ENCODE peak calls at places on chromosome 16, in nine cellular contexts. A is MM.1S; Q is AG04450; V is choroid plexus epithelial cell; I is adrenal gland; C is fibroblast of mammary gland; M is epithelial cell of esophagus; P is CD8-positive, alpha-beta T cell; O is fibroblast of the aortic adventitia. U is an unnamed sample.
A peak's percentile ranks its signal among the peaks of the same experiment; 100 is the strongest.

GRCh38 chr16:5042574-5043171 is 8.9 kb upstream of the NAGPA start:
- DNase-seq in A (peak; percentile 51), Q (no peak), V (peak; percentile 21), I (no peak), C (peak; percentile 49), M (peak; percentile 62), P (no peak), O (no peak), U (no peak)

GRCh38 chr16:4580245-4580644 is 24.1 kb downstream of the C16orf96 start:
- DNase-seq in A (no peak), Q (no peak), V (peak; percentile 35), I (no peak), C (peak; percentile 22), M (peak; percentile 48), P (no peak), O (peak; percentile 42), U (no peak)

GRCh38 chr16:50267651-50268050 is 1.3 kb downstream of the ADCY7 start:
- DNase-seq in A (no peak), Q (no peak), V (no peak), I (no peak), C (no peak), M (no peak), P (no peak), O (no peak), U (no peak)

GRCh38 chr16:46713634-46714033 is 24.2 kb downstream of the ORC6 start:
- DNase-seq in A (no peak), Q (no peak), V (no peak), I (no peak), C (no peak), M (no peak), P (no peak), O (no peak), U (no peak)

GRCh38 chr16:85617948-85618347 is 4.8 kb downstream of the GSE1 start:
- DNase-seq in A (no peak), Q (no peak), V (no peak), I (no peak), C (no peak), M (peak; percentile 68), P (no peak), O (no peak), U (no peak)

GRCh38 chr16:15435216-15435864 is 952 bp downstream of the BMERB1 start:
- DNase-seq in A (no peak), Q (no peak), V (no peak), I (no peak), C (no peak), M (peak; percentile 24), P (no peak), O (no peak), U (peak; percentile 49)

GRCh38 chr16:11674001-11674817 is 6.0 kb downstream of the SNN start:
- DNase-seq in A (peak; percentile 6), Q (no peak), V (no peak), I (peak; percentile 17), C (no peak), M (no peak), P (no peak), O (no peak), U (no peak)

GRCh38 chr16:17773698-17774101 is 302.9 kb upstream of the XYLT1 start:
- DNase-seq in A (no peak), Q (no peak), V (peak; percentile 84), I (no peak), C (peak; percentile 83), M (no peak), P (no peak), O (peak; percentile 11), U (no peak)

DNA sequence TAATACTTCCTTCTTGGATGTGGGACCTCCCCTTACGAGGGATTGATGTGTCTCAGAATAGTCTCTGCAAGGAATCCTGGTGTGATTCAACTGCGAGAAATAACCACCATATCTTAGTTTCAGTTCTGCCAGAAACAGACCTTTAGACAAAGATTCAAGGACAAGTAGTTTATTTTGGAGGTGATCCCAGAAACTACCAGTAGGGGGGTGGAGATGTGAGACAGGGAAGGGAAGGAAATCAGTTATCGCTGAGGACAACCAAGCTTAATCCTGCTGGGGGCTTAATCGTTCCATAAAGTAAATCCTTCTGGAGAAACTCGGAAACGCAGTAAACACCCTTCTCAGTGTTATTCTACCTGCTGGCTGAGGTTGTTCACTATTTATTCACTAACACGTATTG is 5.0 kb upstream of the SDR42E1 start:
- DNase-seq in A (peak; percentile 11), Q (no peak), V (peak; percentile 84), I (no peak), C (peak; percentile 34), M (peak; percentile 56), P (no peak), O (peak; percentile 72), U (peak; percentile 74)
- TF ChIP-seq CTCF in A (peak; percentile 33), Q (peak; percentile 39), V (peak; percentile 66), I (peak; percentile 23), C (peak; percentile 26), M (peak; percentile 55), P (no peak), O (peak; percentile 48), U (peak; percentile 66)

GRCh38 chr16:24736758-24737157 is 7.3 kb downstream of the TNRC6A start:
- DNase-seq in A (no peak), Q (no peak), V (peak; percentile 12), I (no peak), C (no peak), M (no peak), P (no peak), O (no peak), U (peak; percentile 19)

GRCh38 chr16:24738895-24739294 is 9.4 kb downstream of the TNRC6A start:
- DNase-seq in A (no peak), Q (no peak), V (no peak), I (no peak), C (no peak), M (no peak), P (no peak), O (no peak), U (no peak)

GRCh38 chr16:24734382-24734781 is 4.9 kb downstream of the TNRC6A start:
- DNase-seq in A (no peak), Q (peak; percentile 32), V (peak; percentile 62), I (no peak), C (peak; percentile 46), M (no peak), P (no peak), O (peak; percentile 80), U (peak; percentile 85)

GRCh38 chr16:24737916-24738594 is 8.6 kb downstream of the TNRC6A start:
- DNase-seq in A (no peak), Q (no peak), V (no peak), I (no peak), C (no peak), M (no peak), P (no peak), O (no peak), U (no peak)

DNA sequence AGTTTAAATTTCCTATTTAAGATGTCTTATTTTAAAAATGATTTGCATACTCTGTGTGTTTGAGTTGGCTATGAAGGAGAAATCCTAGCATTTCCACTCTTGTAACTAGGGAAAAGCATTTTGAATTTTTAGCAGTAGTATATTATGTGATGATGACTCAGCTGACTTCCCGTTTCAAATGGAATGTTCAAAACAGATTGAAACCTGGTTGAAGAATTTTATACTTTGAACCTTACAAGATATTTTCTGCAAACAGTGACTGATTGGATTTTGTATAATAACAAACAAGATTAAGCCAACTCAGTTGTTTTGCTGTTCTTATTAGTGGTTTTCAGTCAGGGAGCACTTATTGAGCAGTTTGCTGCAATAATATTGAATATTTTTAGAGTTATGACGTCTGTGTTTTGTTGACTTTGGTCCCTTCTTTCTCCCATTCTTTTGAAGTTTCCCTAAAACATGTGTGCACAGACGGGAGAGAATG is 8.0 kb downstream of the TNRC6A start:
- DNase-seq in A (no peak), Q (no peak), V (peak; percentile 72), I (no peak), C (peak; percentile 51), M (peak; percentile 29), P (no peak), O (peak; percentile 74), U (peak; percentile 54)
- H3K4me3 ChIP-seq in A (no peak overlapping the region), Q (peak overlapping the region; percentile 11), V (no peak overlapping the region), I (no peak overlapping the region), C (no peak overlapping the region), M (no peak overlapping the region), P (no peak overlapping the region), O (peak overlapping the region; percentile 25), U (no peak overlapping the region)

GRCh38 chr16:10557750-10558149 is 22.6 kb downstream of the EMP2 start:
- DNase-seq in A (no peak), Q (no peak), V (no peak), I (no peak), C (no peak), M (no peak), P (no peak), O (no peak), U (no peak)

GRCh38 chr16:10558746-10559641 is 21.4 kb downstream of the EMP2 start:
- DNase-seq in A (no peak), Q (no peak), V (no peak), I (peak; percentile 71), C (peak; percentile 82), M (no peak), P (no peak), O (peak; percentile 45), U (no peak)

GRCh38 chr16:10561001-10561400 is 19.4 kb downstream of the EMP2 start:
- DNase-seq in A (no peak), Q (no peak), V (no peak), I (no peak), C (no peak), M (no peak), P (no peak), O (no peak), U (no peak)

GRCh38 chr16:10556240-10556639 is 24.2 kb downstream of the EMP2 start:
- DNase-seq in A (no peak), Q (no peak), V (no peak), I (no peak), C (no peak), M (no peak), P (no peak), O (no peak), U (no peak)

DNA sequence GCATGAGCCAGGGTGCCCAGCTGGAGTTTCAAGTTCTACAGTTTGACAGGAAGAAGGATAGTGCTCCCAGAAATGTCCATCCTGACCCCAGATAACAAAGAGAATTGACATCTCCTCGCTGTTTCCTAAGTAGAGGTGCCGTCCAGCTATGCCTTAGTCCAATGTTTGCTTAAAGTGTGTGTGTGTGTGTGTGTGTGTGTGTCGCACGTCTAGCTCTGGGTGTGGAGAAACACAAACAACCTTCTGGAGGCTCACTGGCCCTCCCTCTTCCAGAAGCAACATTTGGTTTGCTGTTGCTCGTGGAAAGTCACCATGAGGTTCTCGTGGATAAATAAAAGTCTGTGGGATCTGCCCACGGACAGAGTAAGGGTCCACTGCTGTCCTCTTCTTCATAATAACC is 22.1 kb downstream of the EMP2 start:
- DNase-seq in A (no peak), Q (no peak), V (no peak), I (no peak), C (no peak), M (no peak), P (no peak), O (no peak), U (no peak)
- TF ChIP-seq CTCF in A (no peak), Q (no peak), V (no peak), I (no peak), C (no peak), M (no peak), P (no peak), O (no peak), U (no peak)

DNA sequence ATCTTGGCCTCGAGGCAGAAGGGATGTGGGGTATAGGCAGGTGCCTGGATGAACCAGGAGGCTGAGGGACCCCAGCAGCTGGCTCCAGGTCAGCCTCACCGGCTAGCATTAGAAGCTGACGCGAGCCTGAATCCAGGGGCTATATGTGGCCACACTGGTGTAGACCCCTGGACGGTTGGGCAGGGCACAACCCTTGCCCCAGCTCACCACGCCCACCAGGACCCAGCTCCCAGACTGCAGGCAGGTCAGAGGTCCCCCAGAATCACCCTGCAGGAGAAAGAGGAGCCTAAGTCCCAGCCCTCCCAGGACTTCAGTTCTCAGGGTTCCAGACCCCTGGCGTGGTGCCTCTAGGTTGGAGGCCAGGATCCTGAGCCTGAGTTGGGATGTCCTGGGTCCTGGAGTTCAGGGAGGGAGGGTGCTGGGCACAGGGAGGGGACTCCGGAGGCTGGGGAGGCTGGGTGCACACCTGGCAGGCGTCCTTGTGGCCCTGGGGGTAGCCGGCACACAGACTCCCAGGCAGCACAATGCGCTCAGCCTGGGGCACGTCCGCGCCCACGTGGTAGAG is 2.7 kb downstream of the PRSS33 start:
- DNase-seq in A (no peak), Q (no peak), V (no peak), I (no peak), C (no peak), M (no peak), P (no peak), O (no peak), U (no peak)
- H3K4me3 ChIP-seq in A (no peak overlapping the region), Q (no peak overlapping the region), V (no peak overlapping the region), I (no peak overlapping the region), C (no peak overlapping the region), M (no peak overlapping the region), P (peak overlapping the region; percentile 46), O (no peak overlapping the region), U (no peak overlapping the region)

U was measured in fibroblast of villous mesenchyme.